ENCODE peak calls at places on chromosomes 4 and X, in nine cellular contexts. One of them, this sample, is unnamed.

GRCh38 chr4:186134254-186134653 is 29.8 kb downstream of the FAM149A start:
- DNase-seq in astrocyte: no peak
- DNase-seq in sciatic nerve: no peak
- DNase-seq in ACHN: no peak
- DNase-seq in osteocyte: no peak
- DNase-seq in NCI-H1092 treated with DMSO at 0.1 percent for 48 hours: no peak
- DNase-seq in fibroblast of the aortic adventitia: no peak
- DNase-seq in skeletal muscle cell: no peak
- DNase-seq in NCI-H1105: no peak
- DNase-seq in this sample: no peak

GRCh38 chrX:111052478-111052877 is 43.5 kb upstream of the PAK3 start:
- DNase-seq in astrocyte: peak
- DNase-seq in sciatic nerve: no peak
- DNase-seq in ACHN: no peak
- DNase-seq in osteocyte: no peak
- DNase-seq in NCI-H1092 treated with DMSO at 0.1 percent for 48 hours: no peak
- DNase-seq in fibroblast of the aortic adventitia: no peak
- DNase-seq in skeletal muscle cell: no peak
- DNase-seq in NCI-H1105: no peak
- DNase-seq in this sample: no peak

GRCh38 chrX:30230395-30230794 is at the start of gene MAGEB3:
- DNase-seq in astrocyte: no peak
- DNase-seq in sciatic nerve: no peak
- DNase-seq in ACHN: no peak
- DNase-seq in osteocyte: peak
- DNase-seq in NCI-H1092 treated with DMSO at 0.1 percent for 48 hours: no peak
- DNase-seq in fibroblast of the aortic adventitia: no peak
- DNase-seq in skeletal muscle cell: no peak
- DNase-seq in NCI-H1105: no peak
- DNase-seq in this sample: no peak

GRCh38 chrX:106894392-106894909 is 8.7 kb downstream of the RIPPLY1 start:
- DNase-seq in astrocyte: peak
- DNase-seq in sciatic nerve: peak
- DNase-seq in ACHN: peak
- DNase-seq in osteocyte: no peak
- DNase-seq in NCI-H1092 treated with DMSO at 0.1 percent for 48 hours: peak
- DNase-seq in fibroblast of the aortic adventitia: peak
- DNase-seq in skeletal muscle cell: no peak
- DNase-seq in NCI-H1105: peak
- DNase-seq in this sample: peak

GRCh38 chr4:26288308-26288982 is 32.4 kb upstream of the RBPJ start:
- DNase-seq in astrocyte: peak
- DNase-seq in sciatic nerve: no peak
- DNase-seq in ACHN: no peak
- DNase-seq in osteocyte: no peak
- DNase-seq in NCI-H1092 treated with DMSO at 0.1 percent for 48 hours: no peak
- DNase-seq in fibroblast of the aortic adventitia: peak
- DNase-seq in skeletal muscle cell: peak
- DNase-seq in NCI-H1105: no peak
- DNase-seq in this sample: no peak

GRCh38 chrX:13029831-13030771 is 14.3 kb downstream of the FAM9C start:
- DNase-seq in astrocyte: no peak
- DNase-seq in sciatic nerve: no peak
- DNase-seq in ACHN: peak
- DNase-seq in osteocyte: no peak
- DNase-seq in NCI-H1092 treated with DMSO at 0.1 percent for 48 hours: no peak
- DNase-seq in fibroblast of the aortic adventitia: no peak
- DNase-seq in skeletal muscle cell: no peak
- DNase-seq in NCI-H1105: no peak
- DNase-seq in this sample: peak

GRCh38 chr4:13559414-13559813 is 15.1 kb upstream of the NKX3-2 start:
- DNase-seq in astrocyte: peak
- DNase-seq in sciatic nerve: no peak
- DNase-seq in ACHN: peak
- DNase-seq in osteocyte: no peak
- DNase-seq in NCI-H1092 treated with DMSO at 0.1 percent for 48 hours: no peak
- DNase-seq in fibroblast of the aortic adventitia: peak
- DNase-seq in skeletal muscle cell: peak
- DNase-seq in NCI-H1105: no peak
- DNase-seq in this sample: no peak

GRCh38 chr4:145619639-145619996 is 433 bp downstream of the MMAA start:
- DNase-seq in astrocyte: peak
- DNase-seq in sciatic nerve: no peak
- DNase-seq in ACHN: peak
- DNase-seq in osteocyte: no peak
- DNase-seq in NCI-H1092 treated with DMSO at 0.1 percent for 48 hours: peak
- DNase-seq in fibroblast of the aortic adventitia: peak
- DNase-seq in skeletal muscle cell: no peak
- DNase-seq in NCI-H1105: no peak
- DNase-seq in this sample: peak

GRCh38 chr4:4853371-4853823 is 6.1 kb upstream of the MSX1 start:
- DNase-seq in astrocyte: no peak
- DNase-seq in sciatic nerve: no peak
- DNase-seq in ACHN: no peak
- DNase-seq in osteocyte: no peak
- DNase-seq in NCI-H1092 treated with DMSO at 0.1 percent for 48 hours: no peak
- DNase-seq in fibroblast of the aortic adventitia: no peak
- DNase-seq in skeletal muscle cell: no peak
- DNase-seq in NCI-H1105: no peak
- DNase-seq in this sample: no peak

GRCh38 chrX:781216-782211 is 150.9 kb downstream of the SHOX start:
- DNase-seq in astrocyte: no peak
- DNase-seq in sciatic nerve: no peak
- DNase-seq in ACHN: no peak
- DNase-seq in osteocyte: no peak
- DNase-seq in NCI-H1092 treated with DMSO at 0.1 percent for 48 hours: no peak
- DNase-seq in fibroblast of the aortic adventitia: no peak
- DNase-seq in skeletal muscle cell: no peak
- DNase-seq in NCI-H1105: no peak
- DNase-seq in this sample: no peak

GRCh38 chr4:133062851-133063250 is 86.2 kb upstream of the PCDH10 start:
- DNase-seq in astrocyte: peak
- DNase-seq in sciatic nerve: no peak
- DNase-seq in ACHN: no peak
- DNase-seq in osteocyte: no peak
- DNase-seq in NCI-H1092 treated with DMSO at 0.1 percent for 48 hours: no peak
- DNase-seq in fibroblast of the aortic adventitia: no peak
- DNase-seq in skeletal muscle cell: no peak
- DNase-seq in NCI-H1105: no peak
- DNase-seq in this sample: no peak

GRCh38 chrX:97531824-97532223 is 648.1 kb downstream of the RPA4 start:
- DNase-seq in astrocyte: no peak
- DNase-seq in sciatic nerve: no peak
- DNase-seq in ACHN: no peak
- DNase-seq in osteocyte: no peak
- DNase-seq in NCI-H1092 treated with DMSO at 0.1 percent for 48 hours: peak
- DNase-seq in fibroblast of the aortic adventitia: no peak
- DNase-seq in skeletal muscle cell: no peak
- DNase-seq in NCI-H1105: no peak
- DNase-seq in this sample: no peak

GRCh38 chr4:77154761-77155499 is 2.1 kb upstream of the CCNG2 start:
- DNase-seq in astrocyte: no peak
- DNase-seq in sciatic nerve: no peak
- DNase-seq in ACHN: no peak
- DNase-seq in osteocyte: no peak
- DNase-seq in NCI-H1092 treated with DMSO at 0.1 percent for 48 hours: no peak
- DNase-seq in fibroblast of the aortic adventitia: no peak
- DNase-seq in skeletal muscle cell: no peak
- DNase-seq in NCI-H1105: no peak
- DNase-seq in this sample: no peak

GRCh38 chrX:115547448-115547847 is 13.5 kb upstream of the PLS3 start:
- DNase-seq in astrocyte: no peak
- DNase-seq in sciatic nerve: no peak
- DNase-seq in ACHN: peak
- DNase-seq in osteocyte: no peak
- DNase-seq in NCI-H1092 treated with DMSO at 0.1 percent for 48 hours: no peak
- DNase-seq in fibroblast of the aortic adventitia: no peak
- DNase-seq in skeletal muscle cell: no peak
- DNase-seq in NCI-H1105: no peak
- DNase-seq in this sample: no peak